ENCODE peak calls at places on chromosomes 12 and 14, in six cellular contexts. C, W, X, A, P and T are unnamed samples.

GRCh38 chr12:27186240-27186839 is 57.7 kb upstream of the STK38L start:
- DNase-seq in C (no peak), W (peak), X (no peak), A (no peak), P (peak), T (peak)

GRCh38 chr14:96589577-96589976 is 87.4 kb downstream of the PAPOLA start:
- DNase-seq in C (peak), W (no peak), X (no peak), A (no peak), P (no peak), T (no peak)

GRCh38 chr12:62846506-62846905 is 88.4 kb downstream of the PPM1H start:
- DNase-seq in C (no peak), W (peak), X (no peak), A (no peak), P (peak), T (peak)

GRCh38 chr12:73220951-73221350 is 948.8 kb downstream of the TRHDE start:
- DNase-seq in C (no peak), W (no peak), X (no peak), A (no peak), P (no peak), T (no peak)

GRCh38 chr12:41368006-41368405 is 179.9 kb downstream of the PDZRN4 start:
- DNase-seq in C (no peak), W (peak), X (no peak), A (no peak), P (peak), T (no peak)

GRCh38 chr12:130557876-130558770 is 158.0 kb downstream of the RIMBP2 start:
- DNase-seq in C (no peak), W (no peak), X (no peak), A (no peak), P (no peak), T (no peak)

GRCh38 chr12:38697290-38697689 is 208.1 kb downstream of the CPNE8 start:
- DNase-seq in C (no peak), W (no peak), X (no peak), A (no peak), P (no peak), T (no peak)

GRCh38 chr14:91866061-91866460 is 1.3 kb downstream of the TC2N start:
- DNase-seq in C (no peak), W (no peak), X (no peak), A (no peak), P (no peak), T (peak)

GRCh38 chr14:60965402-60965801 is 15.5 kb downstream of the TRMT5 start:
- DNase-seq in C (no peak), W (peak), X (no peak), A (no peak), P (no peak), T (peak)

GRCh38 chr14:86646688-86647687 is 1117.0 kb downstream of the FLRT2 start:
- DNase-seq in C (no peak), W (peak), X (no peak), A (no peak), P (peak), T (peak)

GRCh38 chr14:73785834-73786631 is 65.6 kb upstream of the PTGR2 start:
- DNase-seq in C (peak), W (peak), X (no peak), A (no peak), P (peak), T (peak)

GRCh38 chr12:124518051-124518932 is 49.1 kb downstream of the NCOR2 start:
- DNase-seq in C (no peak), W (peak), X (peak), A (no peak), P (peak), T (peak)

GRCh38 chr12:116538076-116538591 is 21.0 kb upstream of the MAP1LC3B2 start:
- DNase-seq in C (no peak), W (no peak), X (no peak), A (no peak), P (no peak), T (no peak)

GRCh38 chr12:116539905-116540482 is 19.2 kb upstream of the MAP1LC3B2 start:
- DNase-seq in C (peak), W (peak), X (peak), A (no peak), P (no peak), T (peak)

GRCh38 chr12:116540617-116541152 is 18.5 kb upstream of the MAP1LC3B2 start:
- DNase-seq in C (no peak), W (no peak), X (no peak), A (no peak), P (no peak), T (peak)

GRCh38 chr12:116538682-116539264 is 20.4 kb upstream of the MAP1LC3B2 start:
- DNase-seq in C (no peak), W (no peak), X (no peak), A (no peak), P (no peak), T (no peak)

DNA sequence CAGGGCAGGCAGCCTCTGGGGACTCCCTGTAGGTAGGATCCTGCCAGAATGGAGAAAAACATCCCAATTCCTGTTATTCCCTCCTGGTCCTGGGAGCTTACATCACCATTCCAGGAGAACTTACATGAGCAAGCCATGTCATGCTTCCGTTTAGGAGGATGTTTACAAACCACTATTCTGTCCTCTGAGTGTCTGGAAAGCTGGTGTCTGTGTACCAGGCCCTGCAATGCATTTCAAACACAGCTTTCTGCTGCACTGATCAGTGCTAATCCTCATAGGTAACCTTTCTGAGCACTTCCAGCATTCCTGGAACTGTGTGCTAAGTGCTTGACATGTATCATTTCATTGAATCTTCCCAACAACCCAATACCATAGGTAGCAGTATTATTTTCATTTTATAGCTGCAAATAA is 19.8 kb upstream of the MAP1LC3B2 start:
- DNase-seq in C (no peak), W (peak), X (no peak), A (no peak), P (no peak), T (peak)
- H3K4me2 ChIP-seq in C (no peak), W (no peak), X (no peak), A (peak), P (no peak), T (no peak)

GRCh38 chr14:64915797-64916196 is 1.5 kb downstream of the CHURC1 start:
- DNase-seq in C (no peak), W (no peak), X (no peak), A (no peak), P (no peak), T (no peak)

GRCh38 chr14:64920465-64920864 is 6.2 kb downstream of the CHURC1 start:
- DNase-seq in C (no peak), W (no peak), X (no peak), A (no peak), P (no peak), T (no peak)

GRCh38 chr14:64919618-64920017 is 5.4 kb downstream of the CHURC1 start:
- DNase-seq in C (no peak), W (no peak), X (no peak), A (no peak), P (no peak), T (no peak)

GRCh38 chr14:64919215-64919614 is 5.0 kb downstream of the CHURC1 start:
- DNase-seq in C (no peak), W (no peak), X (no peak), A (no peak), P (no peak), T (no peak)

GRCh38 chr14:64918216-64918615 is 4.0 kb downstream of the CHURC1 start:
- DNase-seq in C (no peak), W (no peak), X (no peak), A (no peak), P (no peak), T (no peak)
- H4K91ac ChIP-seq in C (no peak), W (no peak), X (no peak), A (no peak), P (no peak), T (no peak)

GRCh38 chr12:120234643-120235368 is 30.7 kb downstream of the PXN start:
- DNase-seq in C (peak), W (peak), X (no peak), A (no peak), P (peak), T (peak)

GRCh38 chr12:120238839-120239445 is 26.6 kb downstream of the PXN start:
- DNase-seq in C (no peak), W (no peak), X (no peak), A (no peak), P (peak), T (no peak)

GRCh38 chr12:120238224-120238616 is 27.3 kb downstream of the PXN start:
- DNase-seq in C (no peak), W (no peak), X (no peak), A (no peak), P (no peak), T (no peak)

GRCh38 chr12:120236124-120236398 is 29.5 kb downstream of the PXN start:
- DNase-seq in C (no peak), W (no peak), X (no peak), A (no peak), P (peak), T (no peak)

GRCh38 chr12:120235369-120236123 is 30.0 kb downstream of the PXN start:
- DNase-seq in C (peak), W (no peak), X (no peak), A (no peak), P (peak), T (peak)
- H3K4ac ChIP-seq in C (no peak), W (peak), X (no peak), A (no peak), P (peak), T (peak)

GRCh38 chr12:111351026-111351425 is 17.9 kb downstream of the PHETA1 start:
- DNase-seq in C (no peak), W (no peak), X (no peak), A (no peak), P (no peak), T (no peak)
- H3K4me2 ChIP-seq in C (no peak), W (no peak), X (no peak), A (no peak), P (no peak), T (no peak)

DNA sequence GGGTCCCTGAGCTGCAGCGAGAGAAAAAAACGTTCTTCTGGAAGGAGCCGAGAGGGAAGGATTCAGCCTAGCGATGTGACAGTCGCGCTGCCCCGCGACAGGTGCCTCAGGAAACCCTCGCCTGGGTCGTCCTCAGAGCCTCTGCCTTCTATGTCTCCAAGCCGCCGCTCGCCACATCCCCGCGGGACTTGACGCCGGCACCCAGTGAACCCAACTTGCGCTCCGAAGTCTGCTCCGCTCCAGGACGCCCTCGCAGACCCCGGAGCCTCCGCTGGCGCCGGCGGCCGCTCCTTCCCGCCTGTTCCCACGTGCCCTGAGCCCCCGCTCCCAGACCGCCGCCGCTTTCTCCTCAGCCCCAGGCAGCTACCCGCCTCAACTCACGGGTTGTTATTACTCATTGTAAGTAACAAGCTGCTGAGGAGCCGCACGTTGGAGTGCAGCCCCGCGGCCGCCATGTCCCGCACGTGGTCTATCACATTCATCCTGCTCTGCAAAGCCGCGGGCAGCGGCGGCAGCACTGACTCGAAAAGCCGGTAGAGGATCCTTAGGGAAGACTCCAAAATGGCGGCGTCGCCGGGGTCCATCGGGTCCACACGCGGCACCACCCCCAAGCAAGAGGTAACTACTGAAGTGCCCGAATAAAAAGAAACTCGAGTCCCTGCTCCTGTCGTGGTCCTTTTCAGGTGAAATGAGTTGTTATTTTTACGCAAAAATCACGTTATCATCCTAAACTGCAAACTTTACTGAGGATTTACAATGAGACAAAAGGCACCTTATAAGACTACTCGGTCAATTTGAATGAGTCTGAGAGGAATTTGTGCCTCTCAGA is at the start of gene ANAPC7:
- DNase-seq in C (peak), W (peak), X (peak), A (peak), P (peak), T (peak)
- H4K91ac ChIP-seq in C (peak), W (peak), X (peak), A (peak), P (peak), T (peak)

GRCh38 chr12:1453801-1454200 is 140.6 kb downstream of the FBXL14 start:
- DNase-seq in C (no peak), W (peak), X (no peak), A (no peak), P (no peak), T (no peak)

GRCh38 chr12:1459339-1459738 is 135.0 kb downstream of the FBXL14 start:
- DNase-seq in C (no peak), W (no peak), X (no peak), A (no peak), P (no peak), T (no peak)

GRCh38 chr12:1457901-1458300 is 136.5 kb downstream of the FBXL14 start:
- DNase-seq in C (no peak), W (peak), X (no peak), A (no peak), P (peak), T (peak)

GRCh38 chr12:1456885-1457284 is 137.5 kb downstream of the FBXL14 start:
- DNase-seq in C (no peak), W (no peak), X (no peak), A (no peak), P (no peak), T (no peak)
- H3K4ac ChIP-seq in C (no peak), W (peak), X (no peak), A (no peak), P (no peak), T (no peak)

DNA sequence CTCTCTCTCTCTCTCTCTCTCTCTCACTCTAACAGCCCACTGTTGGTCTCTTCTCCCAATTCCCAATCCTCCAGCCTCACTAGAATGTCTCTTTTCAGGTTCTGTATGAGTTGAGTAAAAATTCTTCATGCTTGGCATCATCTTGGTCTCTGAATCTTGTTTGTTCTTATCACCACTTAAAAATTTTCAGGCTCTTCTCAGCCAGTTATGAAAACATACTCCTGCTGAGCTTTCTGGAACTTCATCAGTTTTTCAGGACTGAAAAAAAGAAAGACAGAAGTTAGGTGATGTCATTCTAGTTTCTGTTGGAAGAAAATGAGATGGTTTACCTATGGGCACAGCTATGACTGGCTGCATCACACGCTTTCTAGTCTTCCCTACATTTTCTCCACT is 11.5 kb upstream of the IL22 start:
- DNase-seq in C (no peak), W (peak), X (no peak), A (no peak), P (peak), T (no peak)
- H3K4me2 ChIP-seq in C (no peak), W (no peak), X (no peak), A (no peak), P (no peak), T (no peak)

GRCh38 chr12:30810918-30811317 is 56.2 kb upstream of the CAPRIN2 start:
- DNase-seq in C (no peak), W (no peak), X (no peak), A (no peak), P (no peak), T (no peak)
- H4K91ac ChIP-seq in C (no peak), W (no peak), X (no peak), A (no peak), P (no peak), T (no peak)